ENCODE peak calls at places on chromosome 17, in seven cellular contexts. One of them, this sample, is unnamed.

GRCh38 chr17:37273419-37274051 is 102.2 kb upstream of the C17orf78 start:
- DNase-seq in sigmoid colon: no peak
- DNase-seq in vagina: no peak
- DNase-seq in heart left ventricle: no peak
- DNase-seq in body of pancreas: no peak
- DNase-seq in tibial nerve: no peak
- DNase-seq in ovary: no peak
- DNase-seq in this sample: no peak

GRCh38 chr17:38870259-38871165 is 654 bp downstream of the LASP1 start:
- DNase-seq in sigmoid colon: peak
- DNase-seq in vagina: no peak
- DNase-seq in heart left ventricle: peak
- DNase-seq in body of pancreas: peak
- DNase-seq in tibial nerve: peak
- DNase-seq in ovary: peak
- DNase-seq in this sample: peak

GRCh38 chr17:69814031-69814430 is 261.0 kb upstream of the KCNJ16 start:
- DNase-seq in sigmoid colon: no peak
- DNase-seq in vagina: no peak
- DNase-seq in heart left ventricle: no peak
- DNase-seq in body of pancreas: no peak
- DNase-seq in tibial nerve: no peak
- DNase-seq in ovary: no peak
- DNase-seq in this sample: no peak

GRCh38 chr17:80030730-80031410 is 4.8 kb downstream of the TBC1D16 start:
- DNase-seq in sigmoid colon: no peak
- DNase-seq in vagina: no peak
- DNase-seq in heart left ventricle: no peak
- DNase-seq in body of pancreas: peak
- DNase-seq in tibial nerve: no peak
- DNase-seq in ovary: no peak
- DNase-seq in this sample: no peak

GRCh38 chr17:74059471-74059870 is 144.0 kb upstream of the RPL38 start:
- DNase-seq in sigmoid colon: no peak
- DNase-seq in vagina: no peak
- DNase-seq in heart left ventricle: no peak
- DNase-seq in body of pancreas: peak
- DNase-seq in tibial nerve: no peak
- DNase-seq in ovary: no peak
- DNase-seq in this sample: no peak

GRCh38 chr17:60135160-60135950 is 14.4 kb upstream of the CA4 start:
- DNase-seq in sigmoid colon: peak
- DNase-seq in vagina: no peak
- DNase-seq in heart left ventricle: peak
- DNase-seq in body of pancreas: peak
- DNase-seq in tibial nerve: peak
- DNase-seq in ovary: peak
- DNase-seq in this sample: peak

GRCh38 chr17:29526322-29526721 is 40.5 kb downstream of the ABHD15 start:
- DNase-seq in sigmoid colon: no peak
- DNase-seq in vagina: no peak
- DNase-seq in heart left ventricle: no peak
- DNase-seq in body of pancreas: no peak
- DNase-seq in tibial nerve: no peak
- DNase-seq in ovary: no peak
- DNase-seq in this sample: no peak

GRCh38 chr17:1241904-1242303 is 28.3 kb upstream of the BHLHA9 start:
- DNase-seq in sigmoid colon: peak
- DNase-seq in vagina: no peak
- DNase-seq in heart left ventricle: no peak
- DNase-seq in body of pancreas: peak
- DNase-seq in tibial nerve: peak
- DNase-seq in ovary: no peak
- DNase-seq in this sample: peak

GRCh38 chr17:80045703-80046102 is 9.3 kb downstream of the CCDC40 start:
- DNase-seq in sigmoid colon: no peak
- DNase-seq in vagina: no peak
- DNase-seq in heart left ventricle: no peak
- DNase-seq in body of pancreas: peak
- DNase-seq in tibial nerve: no peak
- DNase-seq in ovary: no peak
- DNase-seq in this sample: no peak

GRCh38 chr17:12261354-12261753 is 240.7 kb downstream of the MAP2K4 start:
- DNase-seq in sigmoid colon: no peak
- DNase-seq in vagina: no peak
- DNase-seq in heart left ventricle: no peak
- DNase-seq in body of pancreas: no peak
- DNase-seq in tibial nerve: no peak
- DNase-seq in ovary: no peak
- DNase-seq in this sample: no peak

GRCh38 chr17:55833311-55833710 is 82.5 kb downstream of the PCTP start:
- DNase-seq in sigmoid colon: no peak
- DNase-seq in vagina: no peak
- DNase-seq in heart left ventricle: no peak
- DNase-seq in body of pancreas: no peak
- DNase-seq in tibial nerve: no peak
- DNase-seq in ovary: no peak
- DNase-seq in this sample: no peak

GRCh38 chr17:77741109-77741508 is 217.4 kb upstream of the TNRC6C start:
- DNase-seq in sigmoid colon: peak
- DNase-seq in vagina: no peak
- DNase-seq in heart left ventricle: no peak
- DNase-seq in body of pancreas: no peak
- DNase-seq in tibial nerve: peak
- DNase-seq in ovary: no peak
- DNase-seq in this sample: no peak

GRCh38 chr17:1228752-1229353 is 41.4 kb upstream of the BHLHA9 start:
- DNase-seq in sigmoid colon: no peak
- DNase-seq in vagina: no peak
- DNase-seq in heart left ventricle: no peak
- DNase-seq in body of pancreas: no peak
- DNase-seq in tibial nerve: no peak
- DNase-seq in ovary: no peak
- DNase-seq in this sample: no peak

GRCh38 chr17:12806630-12807029 is 17.3 kb downstream of the ARHGAP44 start:
- DNase-seq in sigmoid colon: no peak
- DNase-seq in vagina: no peak
- DNase-seq in heart left ventricle: no peak
- DNase-seq in body of pancreas: no peak
- DNase-seq in tibial nerve: no peak
- DNase-seq in ovary: no peak
- DNase-seq in this sample: no peak

GRCh38 chr17:2634361-2634960 is 41.0 kb downstream of the PAFAH1B1 start:
- DNase-seq in sigmoid colon: no peak
- DNase-seq in vagina: no peak
- DNase-seq in heart left ventricle: no peak
- DNase-seq in body of pancreas: no peak
- DNase-seq in tibial nerve: no peak
- DNase-seq in ovary: no peak
- DNase-seq in this sample: no peak

GRCh38 chr17:58377005-58377660 is 25.1 kb upstream of the SUPT4H1 start:
- DNase-seq in sigmoid colon: no peak
- DNase-seq in vagina: no peak
- DNase-seq in heart left ventricle: no peak
- DNase-seq in body of pancreas: peak
- DNase-seq in tibial nerve: no peak
- DNase-seq in ovary: no peak
- DNase-seq in this sample: no peak

GRCh38 chr17:354651-355556 is 2.3 kb upstream of the RPH3AL start:
- DNase-seq in sigmoid colon: no peak
- DNase-seq in vagina: no peak
- DNase-seq in heart left ventricle: no peak
- DNase-seq in body of pancreas: no peak
- DNase-seq in tibial nerve: no peak
- DNase-seq in ovary: no peak
- DNase-seq in this sample: no peak

GRCh38 chr17:72529386-72529785 is 408.6 kb downstream of the SOX9 start:
- DNase-seq in sigmoid colon: no peak
- DNase-seq in vagina: no peak
- DNase-seq in heart left ventricle: no peak
- DNase-seq in body of pancreas: no peak
- DNase-seq in tibial nerve: no peak
- DNase-seq in ovary: no peak
- DNase-seq in this sample: no peak

GRCh38 chr17:21217346-21217745 is 3.4 kb upstream of the TMEM11 start:
- DNase-seq in sigmoid colon: no peak
- DNase-seq in vagina: no peak
- DNase-seq in heart left ventricle: peak
- DNase-seq in body of pancreas: no peak
- DNase-seq in tibial nerve: no peak
- DNase-seq in ovary: no peak
- DNase-seq in this sample: no peak

GRCh38 chr17:39653662-39654331 is 11.4 kb upstream of the TCAP start:
- DNase-seq in sigmoid colon: no peak
- DNase-seq in vagina: no peak
- DNase-seq in heart left ventricle: peak
- DNase-seq in body of pancreas: peak
- DNase-seq in tibial nerve: peak
- DNase-seq in ovary: peak
- DNase-seq in this sample: no peak

GRCh38 chr17:27654654-27655524 is 23.9 kb downstream of the LGALS9 start:
- DNase-seq in sigmoid colon: peak
- DNase-seq in vagina: no peak
- DNase-seq in heart left ventricle: peak
- DNase-seq in body of pancreas: peak
- DNase-seq in tibial nerve: peak
- DNase-seq in ovary: peak
- DNase-seq in this sample: peak

GRCh38 chr17:1649844-1650409 is at the start of gene RILP:
- DNase-seq in sigmoid colon: peak
- DNase-seq in vagina: peak
- DNase-seq in heart left ventricle: peak
- DNase-seq in body of pancreas: peak
- DNase-seq in tibial nerve: peak
- DNase-seq in ovary: peak
- DNase-seq in this sample: peak

GRCh38 chr17:60971515-60972369 is 294.1 kb downstream of the BCAS3 start:
- DNase-seq in sigmoid colon: no peak
- DNase-seq in vagina: no peak
- DNase-seq in heart left ventricle: no peak
- DNase-seq in body of pancreas: peak
- DNase-seq in tibial nerve: no peak
- DNase-seq in ovary: peak
- DNase-seq in this sample: peak

GRCh38 chr17:39462644-39463375 is 1.5 kb downstream of the CDK12 start:
- DNase-seq in sigmoid colon: peak
- DNase-seq in vagina: no peak
- DNase-seq in heart left ventricle: no peak
- DNase-seq in body of pancreas: peak
- DNase-seq in tibial nerve: no peak
- DNase-seq in ovary: no peak
- DNase-seq in this sample: no peak

GRCh38 chr17:64349949-64350348 is 40.7 kb downstream of the PECAM1 start:
- DNase-seq in sigmoid colon: no peak
- DNase-seq in vagina: no peak
- DNase-seq in heart left ventricle: no peak
- DNase-seq in body of pancreas: no peak
- DNase-seq in tibial nerve: no peak
- DNase-seq in ovary: peak
- DNase-seq in this sample: peak

GRCh38 chr17:68029512-68030215 is 5.9 kb upstream of the KPNA2 start:
- DNase-seq in sigmoid colon: no peak
- DNase-seq in vagina: no peak
- DNase-seq in heart left ventricle: no peak
- DNase-seq in body of pancreas: peak
- DNase-seq in tibial nerve: no peak
- DNase-seq in ovary: no peak
- DNase-seq in this sample: no peak

GRCh38 chr17:68195667-68196393 is 52.0 kb upstream of the AMZ2 start:
- DNase-seq in sigmoid colon: no peak
- DNase-seq in vagina: no peak
- DNase-seq in heart left ventricle: peak
- DNase-seq in body of pancreas: no peak
- DNase-seq in tibial nerve: no peak
- DNase-seq in ovary: no peak
- DNase-seq in this sample: no peak

GRCh38 chr17:61402073-61402541 is 2.5 kb downstream of the TBX2 start:
- DNase-seq in sigmoid colon: peak
- DNase-seq in vagina: no peak
- DNase-seq in heart left ventricle: peak
- DNase-seq in body of pancreas: no peak
- DNase-seq in tibial nerve: no peak
- DNase-seq in ovary: no peak
- DNase-seq in this sample: no peak

GRCh38 chr17:77235370-77236080 is 94.8 kb downstream of the SEC14L1 start:
- DNase-seq in sigmoid colon: no peak
- DNase-seq in vagina: no peak
- DNase-seq in heart left ventricle: peak
- DNase-seq in body of pancreas: no peak
- DNase-seq in tibial nerve: no peak
- DNase-seq in ovary: no peak
- DNase-seq in this sample: peak

GRCh38 chr17:39138416-39139136 is 12.9 kb downstream of the PLXDC1 start:
- DNase-seq in sigmoid colon: no peak
- DNase-seq in vagina: no peak
- DNase-seq in heart left ventricle: no peak
- DNase-seq in body of pancreas: no peak
- DNase-seq in tibial nerve: no peak
- DNase-seq in ovary: no peak
- DNase-seq in this sample: no peak

GRCh38 chr17:48047741-48048320 is 328 bp upstream of the NFE2L1 start:
- DNase-seq in sigmoid colon: peak
- DNase-seq in vagina: no peak
- DNase-seq in heart left ventricle: peak
- DNase-seq in body of pancreas: peak
- DNase-seq in tibial nerve: peak
- DNase-seq in ovary: peak
- DNase-seq in this sample: peak
- TF ChIP-seq POLR2A in sigmoid colon: peak
- TF ChIP-seq POLR2A in vagina: peak
- TF ChIP-seq POLR2A in heart left ventricle: peak
- TF ChIP-seq POLR2A in body of pancreas: peak
- TF ChIP-seq POLR2A in tibial nerve: peak
- TF ChIP-seq POLR2A in ovary: peak
- TF ChIP-seq POLR2A in this sample: peak

GRCh38 chr17:50954641-50955121 is 88.5 kb upstream of the TOB1 start:
- DNase-seq in sigmoid colon: no peak
- DNase-seq in vagina: peak
- DNase-seq in heart left ventricle: no peak
- DNase-seq in body of pancreas: peak
- DNase-seq in tibial nerve: no peak
- DNase-seq in ovary: no peak
- DNase-seq in this sample: no peak
- H3K27ac ChIP-seq in sigmoid colon: peak
- H3K27ac ChIP-seq in vagina: peak
- H3K27ac ChIP-seq in heart left ventricle: peak
- H3K27ac ChIP-seq in body of pancreas: peak
- H3K27ac ChIP-seq in tibial nerve: peak
- H3K27ac ChIP-seq in ovary: peak
- H3K27ac ChIP-seq in this sample: peak

GRCh38 chr17:4583796-4584124 is 569 bp upstream of the SMTNL2 start:
- DNase-seq in sigmoid colon: no peak
- DNase-seq in vagina: no peak
- DNase-seq in heart left ventricle: no peak
- DNase-seq in body of pancreas: no peak
- DNase-seq in tibial nerve: no peak
- DNase-seq in ovary: peak
- DNase-seq in this sample: no peak
- TF ChIP-seq CTCF in sigmoid colon: no peak
- TF ChIP-seq CTCF in vagina: no peak
- TF ChIP-seq CTCF in heart left ventricle: peak
- TF ChIP-seq CTCF in body of pancreas: peak
- TF ChIP-seq CTCF in tibial nerve: no peak
- TF ChIP-seq CTCF in ovary: peak
- TF ChIP-seq CTCF in this sample: no peak

GRCh38 chr17:78933959-78934568 is 8.9 kb upstream of the TIMP2 start:
- DNase-seq in sigmoid colon: peak
- DNase-seq in vagina: no peak
- DNase-seq in heart left ventricle: peak
- DNase-seq in body of pancreas: peak
- DNase-seq in tibial nerve: peak
- DNase-seq in ovary: peak
- DNase-seq in this sample: peak
- TF ChIP-seq POLR2A in sigmoid colon: no peak
- TF ChIP-seq POLR2A in vagina: no peak
- TF ChIP-seq POLR2A in heart left ventricle: no peak
- TF ChIP-seq POLR2A in body of pancreas: peak
- TF ChIP-seq POLR2A in tibial nerve: no peak
- TF ChIP-seq POLR2A in ovary: no peak
- TF ChIP-seq POLR2A in this sample: peak